ENCODE peak calls at places on chromosomes 3 and 15, in five cellular contexts. One of them, this sample, is unnamed.

GRCh38 chr3:174439621-174440349 is 419.3 kb upstream of the NAALADL2 start:
- DNase-seq in fibroblast of lung: peak
- DNase-seq in GM23338: peak
- DNase-seq in neural progenitor cell: peak
- DNase-seq in PC-3: peak
- DNase-seq in this sample: peak

GRCh38 chr3:57604971-57605370 is 7.8 kb upstream of the ARF4 start:
- DNase-seq in neural progenitor cell: no peak
- DNase-seq in fibroblast of lung: no peak
- DNase-seq in GM23338: no peak
- DNase-seq in PC-3: no peak
- DNase-seq in this sample: no peak

GRCh38 chr3:119323401-119324107 is 29.4 kb downstream of the ARHGAP31 start:
- DNase-seq in GM23338: peak
- DNase-seq in fibroblast of lung: no peak
- DNase-seq in PC-3: peak
- DNase-seq in neural progenitor cell: no peak
- DNase-seq in this sample: no peak

GRCh38 chr15:56211960-56212550 is 31.6 kb downstream of the RFX7 start:
- DNase-seq in PC-3: no peak
- DNase-seq in GM23338: no peak
- DNase-seq in fibroblast of lung: no peak
- DNase-seq in neural progenitor cell: no peak
- DNase-seq in this sample: no peak

GRCh38 chr3:31092748-31093607 is 198.5 kb upstream of the GADL1 start:
- DNase-seq in fibroblast of lung: no peak
- DNase-seq in PC-3: no peak
- DNase-seq in neural progenitor cell: no peak
- DNase-seq in GM23338: no peak
- DNase-seq in this sample: no peak

GRCh38 chr3:84830476-84830875 is 128.3 kb upstream of the CADM2 start:
- DNase-seq in neural progenitor cell: no peak
- DNase-seq in GM23338: no peak
- DNase-seq in PC-3: no peak
- DNase-seq in fibroblast of lung: no peak
- DNase-seq in this sample: no peak

GRCh38 chr3:60226907-60227306 is 1024.3 kb downstream of the FHIT start:
- DNase-seq in neural progenitor cell: no peak
- DNase-seq in fibroblast of lung: no peak
- DNase-seq in GM23338: no peak
- DNase-seq in PC-3: no peak
- DNase-seq in this sample: peak

GRCh38 chr15:63791236-63791635 is 42.5 kb downstream of the HERC1 start:
- DNase-seq in neural progenitor cell: no peak
- DNase-seq in PC-3: peak
- DNase-seq in fibroblast of lung: peak
- DNase-seq in GM23338: no peak
- DNase-seq in this sample: no peak

GRCh38 chr3:31790516-31791148 is 190.4 kb downstream of the OSBPL10 start:
- DNase-seq in fibroblast of lung: no peak
- DNase-seq in PC-3: no peak
- DNase-seq in GM23338: no peak
- DNase-seq in neural progenitor cell: no peak
- DNase-seq in this sample: no peak

GRCh38 chr15:73927476-73928240 is 1.4 kb downstream of the LOXL1 start:
- DNase-seq in neural progenitor cell: peak
- DNase-seq in fibroblast of lung: peak
- DNase-seq in PC-3: peak
- DNase-seq in GM23338: peak
- DNase-seq in this sample: no peak

GRCh38 chr3:11187678-11188077 is 33.4 kb downstream of the HRH1 start:
- DNase-seq in fibroblast of lung: peak
- DNase-seq in PC-3: no peak
- DNase-seq in GM23338: no peak
- DNase-seq in neural progenitor cell: no peak
- DNase-seq in this sample: no peak

GRCh38 chr3:160540546-160540945 is 24.8 kb downstream of the KPNA4 start:
- DNase-seq in neural progenitor cell: no peak
- DNase-seq in fibroblast of lung: peak
- DNase-seq in PC-3: no peak
- DNase-seq in GM23338: no peak
- DNase-seq in this sample: peak

GRCh38 chr15:63506537-63507035 is 2.2 kb downstream of the USP3 start:
- DNase-seq in fibroblast of lung: peak
- DNase-seq in PC-3: peak
- DNase-seq in GM23338: no peak
- DNase-seq in neural progenitor cell: no peak
- DNase-seq in this sample: peak

GRCh38 chr15:99997112-99997651 is 263.9 kb upstream of the LYSMD4 start:
- DNase-seq in fibroblast of lung: no peak
- DNase-seq in PC-3: no peak
- DNase-seq in neural progenitor cell: no peak
- DNase-seq in GM23338: no peak
- DNase-seq in this sample: no peak

GRCh38 chr3:116299646-116300081 is 145.6 kb downstream of the LSAMP start:
- DNase-seq in neural progenitor cell: no peak
- DNase-seq in fibroblast of lung: no peak
- DNase-seq in GM23338: no peak
- DNase-seq in PC-3: no peak
- DNase-seq in this sample: no peak

GRCh38 chr3:77038468-77038927 is 1.4 kb upstream of the ROBO2 start:
- DNase-seq in PC-3: peak
- DNase-seq in GM23338: peak
- DNase-seq in fibroblast of lung: peak
- DNase-seq in neural progenitor cell: peak
- DNase-seq in this sample: peak

GRCh38 chr3:42635111-42635510 is 18.4 kb upstream of the ZBTB47 start:
- DNase-seq in PC-3: peak
- DNase-seq in neural progenitor cell: no peak
- DNase-seq in GM23338: peak
- DNase-seq in fibroblast of lung: peak
- DNase-seq in this sample: peak

GRCh38 chr3:77411990-77412389 is 372.1 kb downstream of the ROBO2 start:
- DNase-seq in GM23338: no peak
- DNase-seq in fibroblast of lung: no peak
- DNase-seq in PC-3: peak
- DNase-seq in neural progenitor cell: no peak
- DNase-seq in this sample: peak

GRCh38 chr15:65980824-65981456 is 111.6 kb downstream of the RAB11A start:
- DNase-seq in fibroblast of lung: peak
- DNase-seq in GM23338: peak
- DNase-seq in neural progenitor cell: peak
- DNase-seq in PC-3: peak
- DNase-seq in this sample: peak

GRCh38 chr15:68027388-68027787 is 26.7 kb upstream of the PIAS1 start:
- DNase-seq in neural progenitor cell: no peak
- DNase-seq in GM23338: no peak
- DNase-seq in PC-3: no peak
- DNase-seq in fibroblast of lung: no peak
- DNase-seq in this sample: no peak

GRCh38 chr3:81434171-81434570 is 327.3 kb downstream of the GBE1 start:
- DNase-seq in PC-3: no peak
- DNase-seq in fibroblast of lung: no peak
- DNase-seq in neural progenitor cell: no peak
- DNase-seq in GM23338: no peak
- DNase-seq in this sample: no peak

GRCh38 chr3:185732782-185733181 is 92.1 kb downstream of the IGF2BP2 start:
- DNase-seq in fibroblast of lung: no peak
- DNase-seq in neural progenitor cell: no peak
- DNase-seq in GM23338: no peak
- DNase-seq in PC-3: peak
- DNase-seq in this sample: peak

GRCh38 chr3:105448338-105448982 is 81.8 kb downstream of the ALCAM start:
- DNase-seq in GM23338: peak
- DNase-seq in neural progenitor cell: peak
- DNase-seq in fibroblast of lung: peak
- DNase-seq in PC-3: no peak
- DNase-seq in this sample: peak

GRCh38 chr15:72935521-72935920 is 116.7 kb upstream of the NEO1 start:
- DNase-seq in GM23338: peak
- DNase-seq in PC-3: no peak
- DNase-seq in fibroblast of lung: no peak
- DNase-seq in neural progenitor cell: no peak
- DNase-seq in this sample: no peak

GRCh38 chr15:78909791-78910228 is 35.0 kb downstream of the CTSH start:
- DNase-seq in neural progenitor cell: peak
- DNase-seq in GM23338: peak
- DNase-seq in PC-3: peak
- DNase-seq in fibroblast of lung: peak
- DNase-seq in this sample: no peak

GRCh38 chr3:81277853-81278252 is 483.6 kb downstream of the GBE1 start:
- DNase-seq in GM23338: no peak
- DNase-seq in fibroblast of lung: no peak
- DNase-seq in PC-3: peak
- DNase-seq in neural progenitor cell: no peak
- DNase-seq in this sample: peak

GRCh38 chr3:42631650-42632049 is 21.8 kb upstream of the ZBTB47 start:
- DNase-seq in neural progenitor cell: no peak
- DNase-seq in fibroblast of lung: no peak
- DNase-seq in GM23338: peak
- DNase-seq in PC-3: no peak
- DNase-seq in this sample: no peak

DNA sequence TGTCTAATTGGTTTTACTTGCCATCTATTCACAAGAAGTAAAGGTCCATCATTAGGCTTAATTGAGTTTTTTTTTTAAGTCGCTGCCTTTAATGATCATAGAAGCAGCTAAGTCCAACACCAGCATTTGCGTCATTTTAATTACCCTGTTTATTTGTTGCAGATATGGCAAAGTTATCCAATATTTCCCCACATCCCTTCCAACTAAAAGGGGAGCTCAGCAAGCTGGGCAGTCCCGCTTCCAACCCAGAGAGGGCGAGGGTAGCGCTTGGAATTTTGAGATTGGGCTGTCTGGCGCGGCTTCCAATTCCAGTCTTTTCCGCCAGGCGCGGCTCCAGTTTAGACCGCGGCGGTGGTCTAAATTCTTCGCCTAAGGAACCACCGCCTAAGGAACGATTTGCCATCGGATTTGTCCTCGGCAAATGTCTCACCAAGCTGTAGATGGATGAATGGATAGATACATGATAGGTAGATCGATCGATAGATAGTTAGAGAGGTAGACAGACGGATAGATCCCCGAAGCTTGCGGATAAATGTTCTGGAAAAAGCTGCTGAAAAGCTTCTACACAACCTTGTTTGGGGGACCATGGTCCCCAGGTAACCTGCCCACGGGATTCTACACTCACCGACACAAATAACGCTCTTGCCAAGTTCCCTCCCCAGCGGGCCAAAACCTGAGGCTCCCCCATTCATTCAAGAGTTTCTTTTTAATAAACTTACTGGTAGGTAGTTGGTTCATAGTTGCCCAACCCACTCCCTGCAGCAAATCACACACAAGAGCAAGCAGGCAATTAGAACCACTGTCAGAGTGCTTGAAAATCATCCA is 49.2 kb downstream of the ZIC4 start:
- DNase-seq in fibroblast of lung: no peak
- DNase-seq in PC-3: no peak
- DNase-seq in GM23338: peak
- DNase-seq in neural progenitor cell: peak
- DNase-seq in this sample: no peak
- H3K4me2 ChIP-seq in fibroblast of lung: no peak
- H3K4me2 ChIP-seq in PC-3: no peak
- H3K4me2 ChIP-seq in GM23338: peak
- H3K4me2 ChIP-seq in neural progenitor cell: peak
- H3K4me2 ChIP-seq in this sample: no peak

DNA sequence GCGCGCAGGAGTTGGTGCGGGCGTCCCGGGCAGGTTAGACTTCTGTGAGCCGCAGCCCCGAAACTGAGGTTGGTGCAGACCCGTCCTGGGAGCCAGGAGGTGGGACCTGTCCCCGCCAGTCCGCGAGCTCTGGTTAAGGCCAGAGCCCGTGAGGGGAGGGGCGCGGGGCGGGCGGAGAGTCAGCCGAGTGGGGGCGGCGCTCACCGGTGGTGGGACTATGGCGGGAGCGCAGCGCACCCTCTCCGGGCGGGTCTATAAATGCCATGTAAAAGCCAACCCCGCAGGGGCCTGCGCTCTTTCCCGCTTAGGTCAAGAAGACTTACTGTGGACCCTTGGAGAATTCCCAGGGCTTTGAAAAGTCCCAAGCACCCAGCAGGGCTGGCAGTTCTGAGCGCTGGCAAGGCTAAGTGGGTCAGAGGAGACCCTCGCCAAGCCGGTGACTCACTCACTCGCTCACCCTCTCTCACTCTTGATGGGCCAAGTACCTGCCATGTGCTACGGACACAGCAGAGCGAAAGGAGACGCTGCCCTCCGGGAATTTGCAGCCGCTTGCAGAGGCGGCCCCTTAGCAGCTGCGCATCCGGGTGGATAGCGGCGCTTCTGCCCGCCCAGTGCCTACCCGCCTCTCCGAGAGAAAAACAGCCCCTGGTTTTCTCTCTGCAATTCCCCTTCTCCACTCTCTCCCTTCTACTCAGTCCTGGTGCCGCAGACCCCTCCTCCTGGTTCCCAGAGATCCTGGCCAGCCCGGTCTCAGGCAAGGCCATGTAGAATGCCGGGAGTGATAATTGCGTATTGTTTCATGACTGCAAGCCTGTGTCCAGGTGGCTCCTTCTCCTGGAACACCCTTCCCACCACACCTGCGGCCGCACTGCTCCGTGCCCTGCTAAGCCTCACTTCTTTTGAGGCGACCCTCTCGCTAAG is at the start of gene ALDH1L1:
- DNase-seq in GM23338: peak
- DNase-seq in fibroblast of lung: peak
- DNase-seq in neural progenitor cell: peak
- DNase-seq in PC-3: no peak
- DNase-seq in this sample: peak
- TF ChIP-seq EZH2 in GM23338: peak
- TF ChIP-seq EZH2 in fibroblast of lung: peak
- TF ChIP-seq EZH2 in neural progenitor cell: no peak
- TF ChIP-seq EZH2 in PC-3: no peak
- TF ChIP-seq EZH2 in this sample: peak

GRCh38 chr15:60589728-60590127 is 110.8 kb upstream of the ICE2 start:
- DNase-seq in GM23338: no peak
- DNase-seq in PC-3: no peak
- DNase-seq in neural progenitor cell: no peak
- DNase-seq in fibroblast of lung: no peak
- DNase-seq in this sample: no peak
- H3K4me2 ChIP-seq in GM23338: peak
- H3K4me2 ChIP-seq in PC-3: no peak
- H3K4me2 ChIP-seq in neural progenitor cell: no peak
- H3K4me2 ChIP-seq in fibroblast of lung: peak
- H3K4me2 ChIP-seq in this sample: no peak

DNA sequence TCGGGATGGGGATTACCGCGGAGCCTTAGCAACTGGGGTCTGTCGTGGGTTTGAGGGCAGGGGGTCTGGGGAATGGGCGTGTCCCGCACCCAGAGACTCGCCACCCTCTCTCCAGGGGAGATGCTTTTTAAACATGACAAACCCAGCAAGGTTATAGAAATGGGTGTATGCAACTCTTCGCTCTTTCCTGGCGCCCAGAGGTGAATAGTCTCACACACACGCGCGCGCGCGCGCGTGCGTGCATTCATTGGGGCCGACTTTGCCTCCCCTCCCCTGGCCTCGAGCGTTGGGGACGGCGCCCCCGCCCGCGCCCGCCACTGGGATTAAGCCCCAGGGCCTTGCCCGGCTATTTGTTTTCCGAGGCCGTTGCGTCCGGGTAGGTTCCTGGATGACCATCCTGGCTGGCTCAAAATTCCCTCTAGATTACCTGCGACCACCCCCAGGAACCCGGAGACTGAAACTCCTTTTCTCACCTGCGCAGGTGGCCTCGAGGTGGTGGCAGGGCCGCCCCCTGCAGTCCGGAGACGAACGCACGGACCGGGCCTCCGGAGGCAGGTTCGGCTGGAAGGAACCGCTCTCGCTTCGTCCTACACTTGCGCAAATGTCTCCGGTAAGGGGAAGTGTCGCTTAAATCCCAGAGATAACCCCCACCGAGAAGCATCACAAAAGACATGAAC is 777 bp downstream of the GPR160 start:
- DNase-seq in fibroblast of lung: no peak
- DNase-seq in GM23338: peak
- DNase-seq in neural progenitor cell: peak
- DNase-seq in PC-3: peak
- DNase-seq in this sample: no peak
- TF ChIP-seq EZH2 in fibroblast of lung: peak
- TF ChIP-seq EZH2 in GM23338: no peak
- TF ChIP-seq EZH2 in neural progenitor cell: peak
- TF ChIP-seq EZH2 in PC-3: no peak
- TF ChIP-seq EZH2 in this sample: peak